ENCODE peak calls at places on chromosomes 3 and 15, in ten cellular contexts. A is T-helper 1 cell, S is progenitor cell of endocrine pancreas, J is body of pancreas, R is NCI-H2171 treated with DMSO at 0.1 percent for 48 hours, T is MCF 10A, Y is NCI-H1417 treated with DMSO at 0.1 percent for 48 hours, K is Caki2, P is GF-D8, V is KBM-7. I is an unnamed sample.

GRCh38 chr3:195823286-195823685 is 11.6 kb upstream of the MUC4 start:
- DNase-seq in R (no peak), K (no peak), Y (no peak), A (no peak), S (no peak), J (no peak), P (no peak), V (no peak), T (peak; percentile 56), I (no peak)

GRCh38 chr3:129230311-129231019 is 18.9 kb upstream of the COPG1 start:
- DNase-seq in S (no peak), R (no peak), V (peak; percentile 72), P (peak; percentile 98), Y (no peak), K (peak; percentile 71), A (no peak), J (peak; percentile 65), T (peak; percentile 90), I (no peak)

GRCh38 chr15:92226020-92226612 is 167.6 kb upstream of the ST8SIA2 start:
- DNase-seq in A (no peak), T (peak; percentile 42), P (no peak), S (no peak), R (no peak), V (peak; percentile 6), Y (no peak), K (peak; percentile 5), J (peak; percentile 26), I (no peak)

GRCh38 chr3:151156618-151157216 is 46.3 kb downstream of the GPR171 start:
- DNase-seq in S (no peak), Y (peak; percentile 65), A (no peak), T (peak; percentile 75), R (peak; percentile 75), P (no peak), V (peak; percentile 72), K (peak; percentile 54), J (peak; percentile 35), I (peak; percentile 51)

GRCh38 chr15:38885001-38885400 is 320.4 kb upstream of the RASGRP1 start:
- DNase-seq in V (no peak), R (no peak), J (no peak), A (no peak), S (no peak), K (no peak), Y (no peak), T (no peak), P (no peak), I (no peak)

GRCh38 chr3:186207515-186207914 is 98.6 kb upstream of the ETV5 start:
- DNase-seq in J (no peak), Y (no peak), P (no peak), S (no peak), R (no peak), K (no peak), T (no peak), A (no peak), V (no peak), I (no peak)

GRCh38 chr15:73704869-73705645 is 20.9 kb downstream of the CD276 start:
- DNase-seq in R (peak; percentile 78), V (peak; percentile 83), K (peak; percentile 44), A (no peak), P (no peak), T (peak; percentile 66), S (peak; percentile 51), Y (no peak), J (peak; percentile 59), I (no peak)

GRCh38 chr15:100734606-100735005 is 132.2 kb downstream of the ASB7 start:
- DNase-seq in T (no peak), A (no peak), Y (no peak), K (no peak), S (no peak), R (peak; percentile 25), J (no peak), P (no peak), V (no peak), I (no peak)

GRCh38 chr15:82047493-82048446 is 2.0 kb upstream of the MEX3B start:
- DNase-seq in T (no peak), K (peak; percentile 8), Y (no peak), V (no peak), R (no peak), S (no peak), A (no peak), J (peak; percentile 8), P (no peak), I (no peak)

GRCh38 chr15:55872471-55872870 is 120.9 kb downstream of the NEDD4 start:
- DNase-seq in V (no peak), K (no peak), J (no peak), Y (no peak), A (no peak), R (no peak), T (no peak), S (no peak), P (no peak), I (no peak)

GRCh38 chr15:48925714-48926223 is 38.0 kb downstream of the SHC4 start:
- DNase-seq in Y (no peak), P (no peak), R (no peak), S (no peak), J (no peak), K (peak; percentile 86), A (no peak), V (peak; percentile 33), T (peak; percentile 87), I (peak; percentile 56)

GRCh38 chr3:109874900-109875735 is 537.8 kb upstream of the DPPA4 start:
- DNase-seq in J (no peak), V (no peak), S (no peak), R (no peak), P (no peak), A (no peak), T (peak; percentile 26), Y (no peak), K (no peak), I (no peak)

GRCh38 chr3:25468866-25469319 is 40.8 kb downstream of the RARB start:
- DNase-seq in K (no peak), S (no peak), R (no peak), Y (no peak), P (no peak), V (no peak), T (no peak), J (peak; percentile 32), A (no peak), I (no peak)

GRCh38 chr3:141103503-141103902 is 52.4 kb downstream of the SPSB4 start:
- DNase-seq in R (no peak), S (no peak), J (no peak), A (no peak), K (no peak), V (no peak), T (no peak), Y (no peak), P (no peak), I (no peak)

GRCh38 chr3:155110996-155111901 is 31.1 kb downstream of the MME start:
- DNase-seq in V (peak; percentile 44), Y (no peak), S (no peak), P (no peak), R (no peak), J (no peak), T (no peak), K (no peak), A (no peak), I (no peak)

GRCh38 chr3:177917234-177917861 is 618.9 kb upstream of the KCNMB2 start:
- DNase-seq in J (no peak), K (no peak), Y (no peak), S (no peak), A (no peak), R (no peak), P (no peak), V (no peak), T (no peak), I (no peak)

GRCh38 chr15:50267577-50267976 is 2.1 kb upstream of the HDC start:
- DNase-seq in T (no peak), A (no peak), K (no peak), P (no peak), V (no peak), R (no peak), J (no peak), Y (no peak), S (no peak), I (no peak)

GRCh38 chr15:40428183-40428582 is 12.6 kb upstream of the BAHD1 start:
- DNase-seq in P (no peak), T (no peak), K (no peak), R (no peak), A (no peak), S (no peak), Y (no peak), V (no peak), J (no peak), I (no peak)